ENCODE peak calls at places on chromosome 11, in five cellular contexts. One of them, this sample, is unnamed.

GRCh38 chr11:134511255-134511654 is 99.2 kb upstream of the B3GAT1 start:
- DNase-seq in dermis blood vessel endothelial cell: no peak
- DNase-seq in stimulated activated CD4-positive, alpha-beta T cell treated with anti-CD3 and anti-CD28 coated beads, Interleukin-2, amount 100 ng/mL, for 48 hours: no peak
- DNase-seq in NCI-H1092: no peak
- DNase-seq in Right ventricle myocardium superior: no peak
- DNase-seq in this sample: no peak

GRCh38 chr11:82898242-82898641 is 2.0 kb downstream of the PRCP start:
- DNase-seq in NCI-H1092: no peak
- DNase-seq in dermis blood vessel endothelial cell: no peak
- DNase-seq in Right ventricle myocardium superior: no peak
- DNase-seq in stimulated activated CD4-positive, alpha-beta T cell treated with anti-CD3 and anti-CD28 coated beads, Interleukin-2, amount 100 ng/mL, for 48 hours: no peak
- DNase-seq in this sample: no peak

GRCh38 chr11:112073941-112074811 is at the start of the genes NKAPD1 and PIH1D2:
- DNase-seq in stimulated activated CD4-positive, alpha-beta T cell treated with anti-CD3 and anti-CD28 coated beads, Interleukin-2, amount 100 ng/mL, for 48 hours: peak
- DNase-seq in NCI-H1092: peak
- DNase-seq in dermis blood vessel endothelial cell: peak
- DNase-seq in Right ventricle myocardium superior: peak
- DNase-seq in this sample: peak

GRCh38 chr11:79244175-79244804 is 196.5 kb downstream of the TENM4 start:
- DNase-seq in stimulated activated CD4-positive, alpha-beta T cell treated with anti-CD3 and anti-CD28 coated beads, Interleukin-2, amount 100 ng/mL, for 48 hours: no peak
- DNase-seq in dermis blood vessel endothelial cell: no peak
- DNase-seq in Right ventricle myocardium superior: no peak
- DNase-seq in NCI-H1092: no peak
- DNase-seq in this sample: no peak

GRCh38 chr11:35098850-35099249 is 40.1 kb upstream of the CD44 start:
- DNase-seq in Right ventricle myocardium superior: no peak
- DNase-seq in stimulated activated CD4-positive, alpha-beta T cell treated with anti-CD3 and anti-CD28 coated beads, Interleukin-2, amount 100 ng/mL, for 48 hours: no peak
- DNase-seq in NCI-H1092: no peak
- DNase-seq in dermis blood vessel endothelial cell: no peak
- DNase-seq in this sample: no peak

GRCh38 chr11:69878144-69878883 is 59.1 kb upstream of the FGF3 start:
- DNase-seq in stimulated activated CD4-positive, alpha-beta T cell treated with anti-CD3 and anti-CD28 coated beads, Interleukin-2, amount 100 ng/mL, for 48 hours: no peak
- DNase-seq in NCI-H1092: no peak
- DNase-seq in dermis blood vessel endothelial cell: no peak
- DNase-seq in Right ventricle myocardium superior: no peak
- DNase-seq in this sample: no peak

GRCh38 chr11:128648711-128649110 is 45.2 kb upstream of the FLI1 start:
- DNase-seq in NCI-H1092: no peak
- DNase-seq in stimulated activated CD4-positive, alpha-beta T cell treated with anti-CD3 and anti-CD28 coated beads, Interleukin-2, amount 100 ng/mL, for 48 hours: no peak
- DNase-seq in Right ventricle myocardium superior: no peak
- DNase-seq in dermis blood vessel endothelial cell: no peak
- DNase-seq in this sample: no peak

GRCh38 chr11:96038046-96038445 is 114.1 kb upstream of the MTMR2 start:
- DNase-seq in NCI-H1092: no peak
- DNase-seq in Right ventricle myocardium superior: no peak
- DNase-seq in dermis blood vessel endothelial cell: no peak
- DNase-seq in stimulated activated CD4-positive, alpha-beta T cell treated with anti-CD3 and anti-CD28 coated beads, Interleukin-2, amount 100 ng/mL, for 48 hours: no peak
- DNase-seq in this sample: no peak

GRCh38 chr11:118410055-118410745 is 8.8 kb downstream of the ATP5MG start:
- DNase-seq in stimulated activated CD4-positive, alpha-beta T cell treated with anti-CD3 and anti-CD28 coated beads, Interleukin-2, amount 100 ng/mL, for 48 hours: no peak
- DNase-seq in Right ventricle myocardium superior: no peak
- DNase-seq in dermis blood vessel endothelial cell: no peak
- DNase-seq in NCI-H1092: no peak
- DNase-seq in this sample: no peak

GRCh38 chr11:94563176-94563847 is 3.9 kb upstream of the PIWIL4 start:
- DNase-seq in Right ventricle myocardium superior: no peak
- DNase-seq in dermis blood vessel endothelial cell: peak
- DNase-seq in stimulated activated CD4-positive, alpha-beta T cell treated with anti-CD3 and anti-CD28 coated beads, Interleukin-2, amount 100 ng/mL, for 48 hours: no peak
- DNase-seq in NCI-H1092: no peak
- DNase-seq in this sample: no peak

GRCh38 chr11:70501933-70502540 is 103.7 kb downstream of the CTTN start:
- DNase-seq in stimulated activated CD4-positive, alpha-beta T cell treated with anti-CD3 and anti-CD28 coated beads, Interleukin-2, amount 100 ng/mL, for 48 hours: no peak
- DNase-seq in dermis blood vessel endothelial cell: no peak
- DNase-seq in NCI-H1092: no peak
- DNase-seq in Right ventricle myocardium superior: peak
- DNase-seq in this sample: no peak

This sample was measured in memory B cell.